ENCODE peak calls at places on chromosomes 7 and 10, in eight cellular contexts. Q, C, S, W, N, O, L and H are unnamed samples.

GRCh38 chr10:30422981-30423654 is 10.9 kb upstream of the MAP3K8 start:
- DNase-seq in O (no peak), L (no peak), C (no peak), S (peak), N (no peak), Q (no peak), W (peak), H (no peak)

GRCh38 chr7:6558837-6559236 is 7.6 kb upstream of the GRID2IP start:
- DNase-seq in S (peak), Q (peak), N (no peak), L (no peak), W (peak), O (peak), C (peak), H (peak)

GRCh38 chr7:157711353-157711888 is 374.6 kb downstream of the DNAJB6 start:
- DNase-seq in O (no peak), L (no peak), W (no peak), C (no peak), N (no peak), Q (no peak), S (no peak), H (no peak)

GRCh38 chr7:76234931-76235441 is 33.3 kb downstream of the SRRM3 start:
- DNase-seq in W (peak), N (peak), Q (no peak), O (peak), S (no peak), L (no peak), C (peak), H (no peak)

GRCh38 chr7:116271980-116272886 is 61.9 kb downstream of the TES start:
- DNase-seq in S (peak), N (no peak), L (no peak), C (peak), Q (peak), O (peak), W (peak), H (peak)

GRCh38 chr7:5387711-5388245 is 35.9 kb downstream of the TNRC18 start:
- DNase-seq in Q (no peak), C (no peak), S (no peak), L (no peak), O (no peak), W (no peak), N (no peak), H (no peak)

GRCh38 chr10:101030492-101031127 is 319 bp downstream of the PDZD7 start:
- DNase-seq in O (no peak), N (no peak), W (no peak), C (no peak), S (no peak), L (no peak), Q (no peak), H (no peak)

GRCh38 chr10:15898046-15898445 is 37.7 kb upstream of the MINDY3 start:
- DNase-seq in W (peak), S (peak), L (no peak), N (no peak), O (peak), Q (peak), C (no peak), H (no peak)

GRCh38 chr7:133789951-133790350 is 337.2 kb upstream of the LRGUK start:
- DNase-seq in Q (no peak), W (peak), L (no peak), O (no peak), S (peak), C (no peak), N (no peak), H (no peak)

GRCh38 chr10:34761443-34761842 is 53.7 kb downstream of the PARD3 start:
- DNase-seq in O (no peak), Q (no peak), S (no peak), C (no peak), W (peak), L (no peak), N (no peak), H (no peak)

GRCh38 chr10:67115972-67116371 is 190.1 kb downstream of the LRRTM3 start:
- DNase-seq in S (peak), Q (no peak), W (no peak), N (no peak), L (no peak), C (no peak), O (peak), H (no peak)

GRCh38 chr10:48504141-48504885 is 100.6 kb downstream of the ARHGAP22 start:
- DNase-seq in O (no peak), C (peak), N (no peak), S (no peak), L (no peak), Q (no peak), W (no peak), H (no peak)

GRCh38 chr10:88731296-88731695 is 25.2 kb downstream of the LIPK start:
- DNase-seq in C (peak), L (no peak), N (peak), O (no peak), S (no peak), Q (no peak), W (peak), H (no peak)

GRCh38 chr7:70458195-70458695 is 673.7 kb upstream of the GALNT17 start:
- DNase-seq in N (no peak), L (no peak), C (no peak), Q (no peak), W (no peak), O (no peak), S (no peak), H (no peak)

GRCh38 chr10:48551796-48552591 is 52.9 kb downstream of the ARHGAP22 start:
- DNase-seq in Q (peak), W (peak), O (peak), C (peak), S (peak), L (no peak), N (peak), H (peak)

GRCh38 chr10:121154846-121155245 is 303.7 kb downstream of the WDR11 start:
- DNase-seq in S (peak), C (no peak), W (no peak), N (peak), O (peak), L (no peak), Q (peak), H (no peak)

GRCh38 chr10:103441206-103441605 is 11.0 kb downstream of the CALHM2 start:
- DNase-seq in N (no peak), L (no peak), S (no peak), C (no peak), O (no peak), W (peak), Q (no peak), H (no peak)

GRCh38 chr10:5854178-5854570 is 35.5 kb downstream of the ANKRD16 start:
- DNase-seq in O (no peak), Q (no peak), W (no peak), S (no peak), N (no peak), C (no peak), L (no peak), H (no peak)

GRCh38 chr10:85280014-85280413 is 951.6 kb downstream of the CCSER2 start:
- DNase-seq in S (no peak), O (no peak), L (no peak), N (no peak), W (no peak), Q (no peak), C (no peak), H (no peak)

GRCh38 chr10:15168296-15168780 is at the start of gene NMT2:
- DNase-seq in N (no peak), Q (peak), C (peak), O (peak), L (no peak), S (peak), W (no peak), H (peak)

GRCh38 chr10:32979041-32979440 is 21.0 kb upstream of the ITGB1 start:
- DNase-seq in L (no peak), W (peak), N (no peak), Q (no peak), C (no peak), S (no peak), O (no peak), H (no peak)

GRCh38 chr10:124380256-124380995 is 38.3 kb downstream of the OAT start:
- DNase-seq in N (no peak), C (no peak), Q (no peak), W (no peak), S (no peak), L (no peak), O (no peak), H (no peak)

GRCh38 chr7:143345428-143345900 is 17.0 kb downstream of the FAM131B start:
- DNase-seq in C (peak), N (no peak), Q (no peak), L (peak), S (no peak), W (peak), O (no peak), H (no peak)

GRCh38 chr7:120695848-120696247 is 162.1 kb downstream of the TSPAN12 start:
- DNase-seq in C (no peak), W (no peak), Q (no peak), N (no peak), S (no peak), O (peak), L (no peak), H (no peak)

GRCh38 chr10:19930936-19931859 is 115.0 kb downstream of the PLXDC2 start:
- DNase-seq in Q (no peak), C (no peak), O (peak), S (no peak), N (peak), W (no peak), L (no peak), H (no peak)

GRCh38 chr10:101297901-101298451 is 56.0 kb upstream of the BTRC start:
- DNase-seq in C (peak), S (peak), Q (peak), N (peak), W (peak), O (no peak), L (peak), H (peak)

GRCh38 chr10:77188000-77188395 is 449.6 kb downstream of the KCNMA1 start:
- DNase-seq in O (no peak), W (no peak), S (no peak), Q (no peak), L (no peak), N (no peak), C (no peak), H (no peak)

GRCh38 chr7:16431646-16432424 is 10.5 kb upstream of the CRPPA start:
- DNase-seq in C (peak), N (peak), L (peak), O (no peak), W (peak), S (no peak), Q (peak), H (no peak)

GRCh38 chr10:105352827-105353226 is 711.7 kb downstream of the SORCS3 start:
- DNase-seq in O (no peak), N (no peak), L (no peak), S (no peak), C (no peak), W (no peak), Q (no peak), H (no peak)